ENCODE peak calls at places on chromosome 13, in ten cellular contexts. One of them, this sample, is unnamed.

GRCh38 chr13:42497798-42498197 is 76.2 kb upstream of the TNFSF11 start:
- DNase-seq in AG09319: no peak
- DNase-seq in NCI-H1436: no peak
- DNase-seq in pancreas: no peak
- DNase-seq in endothelial cell: no peak
- DNase-seq in HFFc6: peak; percentile 19
- DNase-seq in occipital lobe: no peak
- DNase-seq in DMS53: peak; percentile 83
- DNase-seq in A172: peak; percentile 33
- DNase-seq in PC-9: no peak
- DNase-seq in this sample: no peak

GRCh38 chr13:24680258-24680920 is at the start of gene ATP12A:
- DNase-seq in AG09319: no peak
- DNase-seq in NCI-H1436: no peak
- DNase-seq in pancreas: peak; percentile 24
- DNase-seq in endothelial cell: peak; percentile 47
- DNase-seq in HFFc6: no peak
- DNase-seq in occipital lobe: no peak
- DNase-seq in DMS53: peak; percentile 72
- DNase-seq in A172: no peak
- DNase-seq in PC-9: peak; percentile 22
- DNase-seq in this sample: no peak

GRCh38 chr13:113649212-113649611 is 8.8 kb downstream of the ATP4B start:
- DNase-seq in AG09319: no peak
- DNase-seq in NCI-H1436: no peak
- DNase-seq in pancreas: no peak
- DNase-seq in endothelial cell: no peak
- DNase-seq in HFFc6: no peak
- DNase-seq in occipital lobe: no peak
- DNase-seq in DMS53: no peak
- DNase-seq in A172: no peak
- DNase-seq in PC-9: no peak
- DNase-seq in this sample: no peak

GRCh38 chr13:78589206-78589605 is 14.1 kb downstream of the POU4F1 start:
- DNase-seq in AG09319: no peak
- DNase-seq in NCI-H1436: no peak
- DNase-seq in pancreas: no peak
- DNase-seq in endothelial cell: peak; percentile 78
- DNase-seq in HFFc6: no peak
- DNase-seq in occipital lobe: no peak
- DNase-seq in DMS53: peak; percentile 1
- DNase-seq in A172: peak; percentile 16
- DNase-seq in PC-9: peak; percentile 26
- DNase-seq in this sample: no peak

GRCh38 chr13:90055760-90056159 is 1291.7 kb upstream of the MIR17HG start:
- DNase-seq in AG09319: no peak
- DNase-seq in NCI-H1436: no peak
- DNase-seq in pancreas: no peak
- DNase-seq in endothelial cell: no peak
- DNase-seq in HFFc6: no peak
- DNase-seq in occipital lobe: no peak
- DNase-seq in DMS53: no peak
- DNase-seq in A172: no peak
- DNase-seq in PC-9: no peak
- DNase-seq in this sample: no peak

GRCh38 chr13:113723400-113724015 is 35.5 kb upstream of the TMEM255B start:
- DNase-seq in AG09319: no peak
- DNase-seq in NCI-H1436: no peak
- DNase-seq in pancreas: no peak
- DNase-seq in endothelial cell: no peak
- DNase-seq in HFFc6: no peak
- DNase-seq in occipital lobe: no peak
- DNase-seq in DMS53: no peak
- DNase-seq in A172: no peak
- DNase-seq in PC-9: no peak
- DNase-seq in this sample: no peak

GRCh38 chr13:20525144-20525600 is 485 bp downstream of the CRYL1 start:
- DNase-seq in AG09319: no peak
- DNase-seq in NCI-H1436: no peak
- DNase-seq in pancreas: peak; percentile 50
- DNase-seq in endothelial cell: no peak
- DNase-seq in HFFc6: no peak
- DNase-seq in occipital lobe: peak; percentile 13
- DNase-seq in DMS53: peak; percentile 78
- DNase-seq in A172: no peak
- DNase-seq in PC-9: no peak
- DNase-seq in this sample: no peak

GRCh38 chr13:74306496-74306895 is 172.3 kb upstream of the KLF12 start:
- DNase-seq in AG09319: peak; percentile 39
- DNase-seq in NCI-H1436: peak; percentile 73
- DNase-seq in pancreas: no peak
- DNase-seq in endothelial cell: no peak
- DNase-seq in HFFc6: peak; percentile 15
- DNase-seq in occipital lobe: no peak
- DNase-seq in DMS53: peak; percentile 24
- DNase-seq in A172: no peak
- DNase-seq in PC-9: no peak
- DNase-seq in this sample: no peak

GRCh38 chr13:74280795-74281490 is 146.7 kb upstream of the KLF12 start:
- DNase-seq in AG09319: no peak
- DNase-seq in NCI-H1436: no peak
- DNase-seq in pancreas: no peak
- DNase-seq in endothelial cell: no peak
- DNase-seq in HFFc6: no peak
- DNase-seq in occipital lobe: no peak
- DNase-seq in DMS53: no peak
- DNase-seq in A172: no peak
- DNase-seq in PC-9: no peak
- DNase-seq in this sample: no peak

GRCh38 chr13:33145667-33146066 is 129.4 kb downstream of the KL start:
- DNase-seq in AG09319: no peak
- DNase-seq in NCI-H1436: no peak
- DNase-seq in pancreas: no peak
- DNase-seq in endothelial cell: no peak
- DNase-seq in HFFc6: no peak
- DNase-seq in occipital lobe: no peak
- DNase-seq in DMS53: no peak
- DNase-seq in A172: no peak
- DNase-seq in PC-9: no peak
- DNase-seq in this sample: no peak

This sample was measured in NCI-H1048.